ENCODE peak calls at places on chromosome 7, in seven cellular contexts. P, A, R, V, S, C and N are unnamed samples.

GRCh38 chr7:40758590-40758989 is 623.8 kb downstream of the SUGCT start:
- DNase-seq in P (no peak), A (no peak), R (no peak), V (no peak), S (no peak), C (no peak), N (no peak)

GRCh38 chr7:121195859-121196588 is 132.8 kb upstream of the WNT16 start:
- DNase-seq in P (peak; percentile 61), A (peak; percentile 36), R (no peak), V (no peak), S (no peak), C (peak; percentile 86), N (no peak)

GRCh38 chr7:150980663-150981062 is 2.5 kb upstream of the KCNH2 start:
- DNase-seq in P (peak; percentile 71), A (no peak), R (no peak), V (peak; percentile 61), S (no peak), C (no peak), N (no peak)

GRCh38 chr7:27555670-27556069 is 107.0 kb downstream of the HIBADH start:
- DNase-seq in P (no peak), A (no peak), R (no peak), V (no peak), S (no peak), C (no peak), N (no peak)

GRCh38 chr7:100465702-100466311 is 1.7 kb upstream of the SPACDR start:
- DNase-seq in P (peak; percentile 86), A (peak; percentile 71), R (no peak), V (peak; percentile 80), S (peak; percentile 77), C (no peak), N (peak; percentile 54)

GRCh38 chr7:99184468-99185225 is 23.3 kb downstream of the KPNA7 start:
- DNase-seq in P (peak; percentile 36), A (no peak), R (no peak), V (peak; percentile 55), S (no peak), C (no peak), N (no peak)

GRCh38 chr7:44292418-44292817 is 33.0 kb downstream of the CAMK2B start:
- DNase-seq in P (no peak), A (no peak), R (no peak), V (no peak), S (no peak), C (no peak), N (no peak)

GRCh38 chr7:80088705-80089104 is 45.9 kb upstream of the GNAI1 start:
- DNase-seq in P (no peak), A (peak; percentile 31), R (no peak), V (no peak), S (peak; percentile 89), C (peak; percentile 65), N (no peak)

GRCh38 chr7:123692471-123692877 is 36.8 kb downstream of the LMOD2 start:
- DNase-seq in P (peak; percentile 97), A (no peak), R (peak; percentile 55), V (peak; percentile 91), S (no peak), C (no peak), N (no peak)

GRCh38 chr7:3915337-3915865 is 614.3 kb downstream of the SDK1 start:
- DNase-seq in P (no peak), A (no peak), R (no peak), V (no peak), S (peak; percentile 29), C (no peak), N (no peak)

GRCh38 chr7:106895246-106895864 is 30.3 kb downstream of the PIK3CG start:
- DNase-seq in P (no peak), A (no peak), R (no peak), V (no peak), S (no peak), C (no peak), N (no peak)

GRCh38 chr7:100430450-100431285 is 1.0 kb downstream of the MEPCE start:
- DNase-seq in P (no peak), A (peak; percentile 27), R (no peak), V (no peak), S (no peak), C (no peak), N (no peak)

GRCh38 chr7:29588900-29589696 is 25.5 kb downstream of the PRR15 start:
- DNase-seq in P (peak; percentile 63), A (peak; percentile 22), R (peak; percentile 71), V (peak; percentile 66), S (peak; percentile 30), C (peak; percentile 73), N (no peak)

GRCh38 chr7:30238721-30239441 is 45.5 kb upstream of the ZNRF2 start:
- DNase-seq in P (no peak), A (no peak), R (no peak), V (no peak), S (peak; percentile 6), C (no peak), N (no peak)

GRCh38 chr7:150404172-150404784 is 25.1 kb downstream of the ZNF775 start:
- DNase-seq in P (no peak), A (no peak), R (no peak), V (no peak), S (no peak), C (no peak), N (no peak)

GRCh38 chr7:101743241-101743994 is 74.0 kb upstream of the CUX1 start:
- DNase-seq in P (peak; percentile 75), A (peak; percentile 49), R (peak; percentile 81), V (peak; percentile 83), S (peak; percentile 67), C (peak; percentile 72), N (peak; percentile 59)

GRCh38 chr7:78284945-78285344 is 486.4 kb downstream of the PHTF2 start:
- DNase-seq in P (no peak), A (no peak), R (no peak), V (no peak), S (no peak), C (no peak), N (no peak)

GRCh38 chr7:132077986-132078385 is 498.3 kb downstream of the PLXNA4 start:
- DNase-seq in P (no peak), A (peak; percentile 59), R (no peak), V (no peak), S (peak; percentile 77), C (no peak), N (no peak)

GRCh38 chr7:12777257-12777656 is 89.8 kb downstream of the ARL4A start:
- DNase-seq in P (no peak), A (no peak), R (no peak), V (no peak), S (no peak), C (no peak), N (no peak)

GRCh38 chr7:77542399-77542798 is 5.3 kb downstream of the PTPN12 start:
- DNase-seq in P (no peak), A (peak; percentile 53), R (no peak), V (no peak), S (no peak), C (peak; percentile 54), N (no peak)

GRCh38 chr7:115747174-115747573 is 283.4 kb downstream of the TFEC start:
- DNase-seq in P (no peak), A (peak; percentile 19), R (no peak), V (no peak), S (peak; percentile 9), C (peak; percentile 3), N (no peak)

GRCh38 chr7:98040626-98041025 is 50.6 kb upstream of the OCM2 start:
- DNase-seq in P (no peak), A (no peak), R (no peak), V (no peak), S (no peak), C (no peak), N (no peak)

GRCh38 chr7:128351296-128352123 is 7.8 kb upstream of the RBM28 start:
- DNase-seq in P (peak; percentile 40), A (no peak), R (peak; percentile 74), V (peak; percentile 69), S (no peak), C (no peak), N (no peak)

GRCh38 chr7:48006866-48007265 is 22.0 kb downstream of the SUN3 start:
- DNase-seq in P (no peak), A (peak; percentile 7), R (no peak), V (no peak), S (no peak), C (no peak), N (no peak)
- H3K4ac ChIP-seq in P (no peak overlapping the region), A (peak overlapping the region; percentile 34), R (no peak overlapping the region), V (no peak overlapping the region), S (no peak overlapping the region), C (no peak overlapping the region), N (no peak overlapping the region)

DNA sequence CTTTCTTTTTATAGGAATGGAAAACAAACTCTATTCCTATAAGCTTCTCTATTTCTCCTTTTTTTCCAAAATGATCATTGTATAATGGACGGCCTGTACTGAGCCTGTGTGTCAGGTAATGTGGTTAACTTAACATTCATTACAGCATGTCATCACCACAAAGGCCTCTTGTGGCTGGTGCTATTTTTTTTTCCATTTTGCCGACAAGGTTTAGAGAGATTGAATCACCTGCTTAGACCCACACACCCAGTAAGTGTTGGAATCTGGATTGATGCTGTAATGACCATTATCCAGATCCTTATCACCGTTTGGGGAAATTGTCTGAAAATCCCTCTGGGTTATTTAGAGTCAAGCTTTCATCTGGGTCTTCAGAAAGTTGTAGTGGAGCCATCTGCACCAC is 18.5 kb downstream of the AKR1B15 start:
- DNase-seq in P (no peak), A (no peak), R (no peak), V (no peak), S (no peak), C (peak; percentile 39), N (no peak)
- H3K4ac ChIP-seq in P (no peak overlapping the region), A (no peak overlapping the region), R (no peak overlapping the region), V (no peak overlapping the region), S (no peak overlapping the region), C (no peak overlapping the region), N (no peak overlapping the region)

GRCh38 chr7:104629393-104629792 is 301.0 kb downstream of the LHFPL3 start:
- DNase-seq in P (no peak), A (no peak), R (no peak), V (no peak), S (no peak), C (no peak), N (no peak)
- H3K4ac ChIP-seq in P (no peak overlapping the region), A (no peak overlapping the region), R (no peak overlapping the region), V (no peak overlapping the region), S (no peak overlapping the region), C (no peak overlapping the region), N (no peak overlapping the region)

GRCh38 chr7:73984481-73985205 is 43.3 kb upstream of the ELN start:
- DNase-seq in P (no peak), A (no peak), R (no peak), V (no peak), S (no peak), C (no peak), N (no peak)

GRCh38 chr7:73985737-73986141 is 42.2 kb upstream of the ELN start:
- DNase-seq in P (no peak), A (no peak), R (peak; percentile 44), V (no peak), S (no peak), C (no peak), N (no peak)

GRCh38 chr7:73986158-73986631 is 41.8 kb upstream of the ELN start:
- DNase-seq in P (no peak), A (no peak), R (no peak), V (no peak), S (no peak), C (no peak), N (no peak)

GRCh38 chr7:73988197-73988596 is 39.8 kb upstream of the ELN start:
- DNase-seq in P (no peak), A (peak; percentile 21), R (no peak), V (no peak), S (no peak), C (no peak), N (no peak)

DNA sequence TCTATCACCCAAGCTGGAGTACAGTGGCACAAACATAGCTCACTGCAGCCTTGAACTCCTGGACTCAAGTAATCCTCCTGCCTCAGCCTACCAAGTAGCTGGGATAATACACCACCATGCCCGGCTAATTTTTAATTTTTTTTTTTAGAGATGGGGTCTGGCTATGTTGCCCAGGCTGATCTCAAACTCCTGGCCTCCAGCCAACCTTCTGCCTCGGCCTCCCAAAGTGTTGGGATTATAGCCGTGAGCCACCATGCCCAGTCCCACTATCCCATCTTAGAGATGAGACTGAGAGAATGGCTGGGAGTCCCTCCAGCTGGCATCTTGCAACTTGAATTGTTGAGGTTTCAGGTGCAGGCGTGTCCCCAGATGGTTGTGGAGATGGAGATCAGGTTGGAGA is 40.7 kb upstream of the ELN start:
- DNase-seq in P (no peak), A (no peak), R (no peak), V (no peak), S (no peak), C (no peak), N (no peak)
- H3K4ac ChIP-seq in P (no peak overlapping the region), A (no peak overlapping the region), R (no peak overlapping the region), V (no peak overlapping the region), S (no peak overlapping the region), C (no peak overlapping the region), N (no peak overlapping the region)